ENCODE peak calls at places on chromosomes 1 and 21, in five cellular contexts. R is stimulated activated CD8-positive, alpha-beta memory T cell treated with anti-CD3 and anti-CD28 coated beads, Interleukin-2, amount 100 ng/mL, for 1 hour; O is midbrain; A is mesendoderm; F is occipital lobe. P is an unnamed sample.

GRCh38 chr21:45388011-45388521 is 16.9 kb upstream of the COL18A1 start:
- DNase-seq in R (no peak), O (no peak), A (no peak), F (no peak), P (no peak)

GRCh38 chr1:153617677-153618076 is 1.6 kb upstream of the S100A14 start:
- DNase-seq in R (no peak), O (no peak), A (peak), F (no peak), P (no peak)

GRCh38 chr1:9311029-9311428 is 18.3 kb downstream of the SPSB1 start:
- DNase-seq in R (no peak), O (peak), A (no peak), F (no peak), P (no peak)

GRCh38 chr1:11355594-11356467 is 82.8 kb downstream of the UBIAD1 start:
- DNase-seq in R (no peak), O (peak), A (peak), F (peak), P (peak)

GRCh38 chr1:176466514-176466913 is 3.5 kb downstream of the PAPPA2 start:
- DNase-seq in R (no peak), O (no peak), A (peak), F (no peak), P (no peak)

GRCh38 chr1:28062806-28063205 is 25.6 kb downstream of the EYA3 start:
- DNase-seq in R (peak), O (no peak), A (no peak), F (no peak), P (no peak)

GRCh38 chr21:43345746-43346409 is 81.1 kb downstream of the SIK1 start:
- DNase-seq in R (no peak), O (no peak), A (no peak), F (no peak), P (no peak)

GRCh38 chr1:157995575-157996169 is 2.2 kb downstream of the KIRREL1 start:
- DNase-seq in R (no peak), O (no peak), A (no peak), F (no peak), P (no peak)

GRCh38 chr1:17845583-17845982 is 90.5 kb downstream of the ACTL8 start:
- DNase-seq in R (no peak), O (no peak), A (no peak), F (no peak), P (no peak)

GRCh38 chr1:154603317-154603716 is 4.7 kb downstream of the ADAR start:
- DNase-seq in R (no peak), O (no peak), A (no peak), F (no peak), P (no peak)

GRCh38 chr1:84345220-84345619 is 43.7 kb downstream of the SAMD13 start:
- DNase-seq in R (no peak), O (no peak), A (no peak), F (no peak), P (no peak)

GRCh38 chr1:244155661-244156060 is 104.6 kb downstream of the ZBTB18 start:
- DNase-seq in R (no peak), O (no peak), A (no peak), F (no peak), P (no peak)

P was measured in NCI-H446.